ENCODE peak calls at places on chromosomes 6 and 20, in seven cellular contexts. X is D721Med; E is stimulated activated naive CD4-positive, alpha-beta T cell; Y is kidney epithelial cell; G is glomerular endothelial cell; I is neural crest cell; S is GM23248. L is an unnamed sample.

GRCh38 chr20:22583773-22584629 is at the start of gene FOXA2:
- DNase-seq in X (no peak), E (no peak), Y (no peak), G (no peak), I (no peak), S (no peak), L (no peak)

GRCh38 chr6:33113720-33114119 is 37.9 kb downstream of the HLA-DPB1 start:
- DNase-seq in X (no peak), E (no peak), Y (no peak), G (no peak), I (no peak), S (no peak), L (no peak)

GRCh38 chr6:149077208-149077607 is 240.3 kb upstream of the TAB2 start:
- DNase-seq in X (no peak), E (no peak), Y (no peak), G (no peak), I (no peak), S (peak), L (no peak)

GRCh38 chr6:154229796-154230195 is 126.8 kb downstream of the IPCEF1 start:
- DNase-seq in X (no peak), E (no peak), Y (no peak), G (no peak), I (no peak), S (no peak), L (no peak)

GRCh38 chr20:50744143-50744792 is 12.9 kb downstream of the PARD6B start:
- DNase-seq in X (no peak), E (no peak), Y (no peak), G (no peak), I (no peak), S (peak), L (peak)

GRCh38 chr6:29633532-29633901 is 534 bp upstream of the GABBR1 start:
- DNase-seq in X (no peak), E (no peak), Y (no peak), G (no peak), I (no peak), S (no peak), L (no peak)

GRCh38 chr6:157597461-157598312 is 216.7 kb downstream of the ZDHHC14 start:
- DNase-seq in X (no peak), E (peak), Y (no peak), G (no peak), I (peak), S (peak), L (no peak)

GRCh38 chr6:159533568-159533967 is 159.5 kb downstream of the SOD2 start:
- DNase-seq in X (no peak), E (no peak), Y (no peak), G (no peak), I (no peak), S (peak), L (no peak)

GRCh38 chr6:142395768-142396231 is 94.0 kb downstream of the ADGRG6 start:
- DNase-seq in X (no peak), E (no peak), Y (no peak), G (no peak), I (no peak), S (no peak), L (no peak)

GRCh38 chr20:44038681-44039123 is 124.0 kb downstream of the TOX2 start:
- DNase-seq in X (no peak), E (no peak), Y (no peak), G (no peak), I (no peak), S (peak), L (no peak)

GRCh38 chr6:138931660-138932059 is 56.4 kb downstream of the REPS1 start:
- DNase-seq in X (no peak), E (no peak), Y (no peak), G (no peak), I (no peak), S (no peak), L (no peak)

GRCh38 chr6:73523434-73524123 is 2.7 kb upstream of the EEF1A1 start:
- DNase-seq in X (no peak), E (peak), Y (no peak), G (no peak), I (no peak), S (peak), L (no peak)

GRCh38 chr6:26594730-26595632 is 1.8 kb upstream of the ABT1 start:
- DNase-seq in X (no peak), E (no peak), Y (no peak), G (no peak), I (no peak), S (peak), L (no peak)

GRCh38 chr6:52990342-52990741 is 4.7 kb downstream of the GSTA4 start:
- DNase-seq in X (no peak), E (no peak), Y (no peak), G (no peak), I (no peak), S (peak), L (no peak)

GRCh38 chr6:35049885-35050284 is 91.3 kb downstream of the TCP11 start:
- DNase-seq in X (no peak), E (no peak), Y (no peak), G (no peak), I (no peak), S (peak), L (no peak)

GRCh38 chr6:18058429-18058828 is 64.0 kb downstream of the NHLRC1 start:
- DNase-seq in X (no peak), E (no peak), Y (no peak), G (no peak), I (no peak), S (no peak), L (no peak)

GRCh38 chr6:150346346-150346745 is 22.5 kb upstream of the IYD start:
- DNase-seq in X (no peak), E (no peak), Y (no peak), G (no peak), I (no peak), S (peak), L (no peak)

GRCh38 chr6:118771253-118771652 is 119.9 kb upstream of the CEP85L start:
- DNase-seq in X (no peak), E (no peak), Y (no peak), G (no peak), I (no peak), S (no peak), L (no peak)

GRCh38 chr6:6825986-6826901 is 237.7 kb downstream of the LY86 start:
- DNase-seq in X (no peak), E (no peak), Y (no peak), G (peak), I (no peak), S (peak), L (no peak)

GRCh38 chr6:137475103-137475502 is 19.1 kb downstream of the OLIG3 start:
- DNase-seq in X (no peak), E (no peak), Y (no peak), G (no peak), I (no peak), S (no peak), L (no peak)

GRCh38 chr6:133724726-133725125 is 164.2 kb upstream of the TCF21 start:
- DNase-seq in X (no peak), E (no peak), Y (no peak), G (no peak), I (no peak), S (peak), L (no peak)

GRCh38 chr6:5078121-5078695 is 6.9 kb upstream of the PPP1R3G start:
- DNase-seq in X (no peak), E (no peak), Y (no peak), G (no peak), I (no peak), S (peak), L (no peak)

GRCh38 chr6:55033021-55033546 is 141.2 kb upstream of the HCRTR2 start:
- DNase-seq in X (no peak), E (no peak), Y (no peak), G (no peak), I (no peak), S (no peak), L (no peak)

GRCh38 chr20:48603116-48603818 is 224.5 kb downstream of the PREX1 start:
- DNase-seq in X (no peak), E (no peak), Y (no peak), G (no peak), I (no peak), S (no peak), L (no peak)

GRCh38 chr20:31494131-31494530 is 19.0 kb downstream of the REM1 start:
- DNase-seq in X (no peak), E (no peak), Y (no peak), G (no peak), I (peak), S (peak), L (no peak)

GRCh38 chr6:162151050-162151658 is 576.4 kb downstream of the PRKN start:
- DNase-seq in X (no peak), E (no peak), Y (no peak), G (no peak), I (no peak), S (peak), L (no peak)

GRCh38 chr6:33907227-33907626 is 103.4 kb upstream of the MLN start:
- DNase-seq in X (no peak), E (no peak), Y (no peak), G (no peak), I (no peak), S (no peak), L (no peak)

GRCh38 chr20:1373614-1374013 is 19.2 kb downstream of the FKBP1A start:
- DNase-seq in X (no peak), E (no peak), Y (no peak), G (no peak), I (no peak), S (no peak), L (no peak)

GRCh38 chr20:22680031-22680740 is 95.8 kb upstream of the FOXA2 start:
- DNase-seq in X (no peak), E (no peak), Y (no peak), G (no peak), I (no peak), S (no peak), L (no peak)

GRCh38 chr20:46363874-46364669 is 42.3 kb downstream of the ELMO2 start:
- DNase-seq in X (peak), E (peak), Y (peak), G (peak), I (peak), S (peak), L (peak)

GRCh38 chr6:94389218-94389617 is 969.9 kb upstream of the EPHA7 start:
- DNase-seq in X (no peak), E (no peak), Y (no peak), G (no peak), I (no peak), S (no peak), L (no peak)

GRCh38 chr20:35991142-35991771 is 22.9 kb downstream of the CNBD2 start:
- DNase-seq in X (no peak), E (no peak), Y (no peak), G (no peak), I (no peak), S (peak), L (no peak)

GRCh38 chr6:105810105-105810921 is 275.8 kb upstream of the PRDM1 start:
- DNase-seq in X (no peak), E (no peak), Y (peak), G (peak), I (no peak), S (peak), L (peak)

GRCh38 chr6:7907159-7907558 is 3.4 kb downstream of the TXNDC5 start:
- DNase-seq in X (no peak), E (no peak), Y (no peak), G (no peak), I (no peak), S (no peak), L (no peak)

GRCh38 chr20:32387262-32387661 is 29.1 kb downstream of the ASXL1 start:
- DNase-seq in X (no peak), E (peak), Y (no peak), G (no peak), I (no peak), S (peak), L (no peak)

GRCh38 chr6:150056916-150057315 is 12.0 kb downstream of the ULBP3 start:
- DNase-seq in X (no peak), E (no peak), Y (no peak), G (no peak), I (no peak), S (no peak), L (no peak)